ENCODE peak calls at places on chromosomes 3 and 15, in eight cellular contexts. E is testis, J is uterus, N is AG09309, O is AG10803, K is IMR-90, D is fibroblast of lung, M is choroid plexus epithelial cell. B is an unnamed sample.

GRCh38 chr15:37995461-37996347 is 61.3 kb downstream of the TMCO5A start:
- DNase-seq in E (peak), J (peak), N (peak), O (peak), K (peak), D (peak), M (peak), B (peak)

GRCh38 chr3:4533489-4534443 is 40.6 kb downstream of the ITPR1 start:
- DNase-seq in E (no peak), J (no peak), N (no peak), O (no peak), K (no peak), D (peak), M (no peak), B (no peak)

GRCh38 chr3:19970289-19970688 is 23.4 kb downstream of the RAB5A start:
- DNase-seq in E (peak), J (no peak), N (no peak), O (no peak), K (no peak), D (no peak), M (no peak), B (no peak)

GRCh38 chr3:71307884-71308697 is 275.4 kb downstream of the FOXP1 start:
- DNase-seq in E (no peak), J (no peak), N (no peak), O (no peak), K (peak), D (no peak), M (peak), B (no peak)

GRCh38 chr15:67146214-67146613 is 80.8 kb downstream of the SMAD3 start:
- DNase-seq in E (peak), J (peak), N (no peak), O (peak), K (peak), D (peak), M (peak), B (no peak)

GRCh38 chr15:74406992-74407705 is 26.6 kb downstream of the SEMA7A start:
- DNase-seq in E (peak), J (peak), N (peak), O (peak), K (peak), D (peak), M (peak), B (no peak)

GRCh38 chr3:59731909-59732308 is 682.1 kb upstream of the CFAP20DC start:
- DNase-seq in E (no peak), J (no peak), N (no peak), O (no peak), K (no peak), D (no peak), M (no peak), B (peak)

GRCh38 chr3:136545664-136546266 is 206.4 kb downstream of the STAG1 start:
- DNase-seq in E (no peak), J (no peak), N (no peak), O (peak), K (peak), D (no peak), M (peak), B (no peak)

GRCh38 chr3:167626490-167626889 is 27.3 kb downstream of the WDR49 start:
- DNase-seq in E (no peak), J (no peak), N (no peak), O (no peak), K (no peak), D (no peak), M (no peak), B (no peak)

DNA sequence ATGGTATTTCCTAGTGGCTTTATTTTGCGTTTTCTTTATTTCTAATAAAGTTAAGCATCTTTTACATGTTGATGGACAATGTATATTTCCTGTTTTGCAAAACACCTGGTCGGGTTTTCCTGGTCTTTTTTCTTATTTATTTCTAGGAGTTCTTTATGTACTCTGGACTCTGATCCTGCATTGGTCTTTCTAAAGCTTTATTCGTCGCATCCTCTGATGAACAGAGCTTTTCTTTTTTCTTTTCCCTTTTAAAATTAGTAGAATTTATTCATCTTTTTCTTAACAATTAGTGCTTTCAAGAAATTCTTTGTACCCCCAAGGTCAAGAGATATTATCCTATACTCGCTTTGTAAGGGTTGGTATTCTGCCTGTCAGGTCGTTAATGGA is 32.2 kb downstream of the ZDHHC19 start:
- DNase-seq in E (no peak), J (no peak), N (no peak), O (no peak), K (no peak), D (no peak), M (no peak), B (no peak)
- H3K4me3 ChIP-seq in E (no peak), J (no peak), N (no peak), O (no peak), K (no peak), D (no peak), M (no peak), B (peak)

DNA sequence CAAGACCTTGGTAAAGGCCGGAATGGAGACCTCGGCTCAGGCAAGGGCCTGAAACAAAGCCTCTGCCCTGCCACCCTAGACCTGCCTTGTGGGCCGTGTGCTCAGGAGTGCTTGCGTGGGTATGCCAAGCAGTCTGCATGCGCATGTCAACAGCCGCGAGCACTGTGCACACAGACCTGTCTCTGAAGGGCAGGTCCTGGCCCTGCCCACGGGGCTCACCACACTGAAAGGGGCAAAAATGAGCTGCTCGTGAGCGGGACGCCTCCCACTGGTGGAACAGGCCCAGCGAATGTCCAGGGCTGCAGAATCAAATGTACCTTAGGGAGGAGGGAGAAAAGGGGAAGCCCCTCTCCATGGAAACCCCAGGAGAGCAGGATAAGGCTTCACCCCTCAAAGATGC is 44.3 kb upstream of the FGD5 start:
- DNase-seq in E (peak), J (peak), N (no peak), O (no peak), K (no peak), D (no peak), M (no peak), B (no peak)
- TF ChIP-seq CTCF in E (no peak), J (no peak), N (no peak), O (no peak), K (no peak), D (no peak), M (no peak), B (no peak)

GRCh38 chr3:52406791-52407510 is 38.0 kb downstream of the SEMA3G start:
- DNase-seq in E (no peak), J (no peak), N (no peak), O (no peak), K (no peak), D (no peak), M (no peak), B (no peak)

GRCh38 chr3:52407779-52408178 is 37.1 kb downstream of the SEMA3G start:
- DNase-seq in E (no peak), J (no peak), N (no peak), O (no peak), K (no peak), D (no peak), M (no peak), B (no peak)

GRCh38 chr3:52406231-52406661 is 38.7 kb downstream of the SEMA3G start:
- DNase-seq in E (no peak), J (no peak), N (no peak), O (no peak), K (no peak), D (no peak), M (no peak), B (no peak)

GRCh38 chr3:52405601-52406115 is 39.2 kb downstream of the SEMA3G start:
- DNase-seq in E (no peak), J (no peak), N (no peak), O (no peak), K (no peak), D (no peak), M (no peak), B (no peak)

GRCh38 chr3:52408466-52408865 is 36.4 kb downstream of the SEMA3G start:
- DNase-seq in E (no peak), J (no peak), N (no peak), O (no peak), K (no peak), D (no peak), M (no peak), B (no peak)
- H3K4me3 ChIP-seq in E (no peak), J (peak), N (peak), O (peak), K (no peak), D (no peak), M (no peak), B (no peak)

GRCh38 chr15:72534522-72534921 is 60.4 kb downstream of the ARIH1 start:
- DNase-seq in E (no peak), J (no peak), N (no peak), O (no peak), K (no peak), D (no peak), M (no peak), B (peak)

GRCh38 chr15:72535911-72536310 is 61.8 kb downstream of the ARIH1 start:
- DNase-seq in E (no peak), J (no peak), N (no peak), O (peak), K (no peak), D (no peak), M (no peak), B (no peak)

GRCh38 chr15:72538931-72539330 is 64.8 kb downstream of the ARIH1 start:
- DNase-seq in E (no peak), J (no peak), N (no peak), O (no peak), K (no peak), D (no peak), M (no peak), B (no peak)

GRCh38 chr15:72536506-72536905 is 62.4 kb downstream of the ARIH1 start:
- DNase-seq in E (no peak), J (no peak), N (no peak), O (no peak), K (no peak), D (peak), M (no peak), B (no peak)

DNA sequence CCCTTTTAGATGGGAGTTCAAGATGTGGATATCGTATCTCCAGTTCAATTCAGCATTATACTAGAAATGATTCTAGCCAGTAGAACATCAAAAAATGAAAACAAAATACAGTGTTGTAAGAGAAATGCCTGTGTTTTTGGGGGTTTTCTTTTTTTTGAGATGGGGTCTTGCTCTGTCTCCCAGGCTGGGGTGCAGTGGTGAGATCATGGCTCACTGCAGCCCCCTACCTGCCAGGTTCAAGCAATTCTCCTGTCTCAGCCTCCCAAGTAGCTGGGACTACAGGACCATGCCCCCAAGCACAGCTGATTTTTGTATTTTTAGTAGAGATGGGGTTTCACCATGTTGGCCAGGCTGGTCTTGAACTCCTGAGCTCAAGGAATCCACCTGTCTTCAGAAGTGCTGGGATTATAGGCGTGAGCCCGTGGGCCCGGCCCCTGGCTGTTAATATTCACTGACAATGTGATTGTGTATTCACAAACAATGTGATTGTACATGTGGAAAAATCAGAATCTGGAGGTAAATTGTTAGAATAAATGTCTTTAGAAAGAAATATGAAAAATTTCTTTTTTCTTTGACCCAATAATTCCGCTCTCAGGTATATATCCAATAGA is 59.0 kb downstream of the ARIH1 start:
- DNase-seq in E (no peak), J (no peak), N (no peak), O (no peak), K (no peak), D (no peak), M (peak), B (peak)
- TF ChIP-seq CTCF in E (no peak), J (no peak), N (peak), O (peak), K (no peak), D (peak), M (peak), B (peak)

GRCh38 chr3:58055309-58055708 is 47.1 kb downstream of the FLNB start:
- DNase-seq in E (no peak), J (no peak), N (no peak), O (no peak), K (no peak), D (peak), M (no peak), B (no peak)

GRCh38 chr3:58059349-58060321 is 51.4 kb downstream of the FLNB start:
- DNase-seq in E (peak), J (peak), N (peak), O (peak), K (peak), D (peak), M (peak), B (no peak)

GRCh38 chr3:58054652-58055051 is 46.4 kb downstream of the FLNB start:
- DNase-seq in E (no peak), J (no peak), N (no peak), O (no peak), K (no peak), D (no peak), M (no peak), B (no peak)

GRCh38 chr3:58062469-58062868 is 54.2 kb downstream of the FLNB start:
- DNase-seq in E (no peak), J (no peak), N (no peak), O (peak), K (no peak), D (peak), M (no peak), B (no peak)

DNA sequence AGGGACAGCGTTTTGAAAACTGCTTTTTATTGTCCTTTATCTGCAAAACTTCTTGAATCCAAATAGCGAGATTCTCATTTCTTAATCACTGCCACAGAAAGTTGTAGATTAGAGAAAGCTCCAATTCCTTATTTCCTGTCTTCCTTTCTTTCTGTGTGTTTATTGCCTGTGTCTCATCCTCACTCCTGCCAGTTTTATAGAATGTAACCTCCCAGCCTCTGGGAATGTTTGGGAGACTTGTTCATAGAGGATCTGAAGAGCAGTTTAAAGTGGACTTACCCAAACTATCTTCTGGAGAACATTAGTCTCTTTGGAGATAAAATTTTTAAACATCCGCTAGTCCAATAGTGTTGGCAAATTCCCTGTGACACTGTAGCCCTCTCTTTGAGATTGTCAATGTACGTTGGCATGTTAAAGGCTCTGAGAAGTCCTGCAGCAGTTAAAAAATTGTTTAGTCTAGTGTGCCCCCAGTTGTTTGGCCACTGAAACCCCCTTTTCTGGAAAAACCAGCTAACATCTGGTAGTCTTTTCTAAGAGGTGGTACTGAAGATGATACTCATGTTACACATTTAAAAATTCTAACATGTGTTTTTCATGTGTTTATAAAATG is 50.5 kb downstream of the FLNB start:
- DNase-seq in E (no peak), J (no peak), N (peak), O (peak), K (peak), D (peak), M (peak), B (no peak)
- H3K4me3 ChIP-seq in E (no peak), J (peak), N (no peak), O (no peak), K (no peak), D (no peak), M (no peak), B (no peak)

B was measured in GM12865.